ENCODE peak calls at places on chromosomes 1 and 21, in five cellular contexts. F, R, J, D and Q are unnamed samples.

GRCh38 chr21:45295576-45296365 is 8.1 kb upstream of the POFUT2 start:
- DNase-seq in F (no peak), R (no peak), J (no peak), D (peak; percentile 4), Q (no peak)

GRCh38 chr21:37687001-37687400 is 229.3 kb downstream of the KCNJ6 start:
- DNase-seq in F (no peak), R (no peak), J (no peak), D (no peak), Q (no peak)

GRCh38 chr21:44437696-44438431 is 17.4 kb upstream of the LRRC3 start:
- DNase-seq in F (no peak), R (no peak), J (no peak), D (no peak), Q (peak; percentile 55)

GRCh38 chr21:22993144-22993543 is 1994.9 kb downstream of the NCAM2 start:
- DNase-seq in F (no peak), R (no peak), J (no peak), D (no peak), Q (no peak)

GRCh38 chr1:58248067-58248466 is 298.5 kb downstream of the OMA1 start:
- DNase-seq in F (no peak), R (no peak), J (no peak), D (no peak), Q (no peak)

GRCh38 chr1:181075727-181076350 is 12.7 kb upstream of the IER5 start:
- DNase-seq in F (no peak), R (peak; percentile 83), J (no peak), D (no peak), Q (no peak)

GRCh38 chr1:37795340-37796110 is 1.9 kb downstream of the MANEAL start:
- DNase-seq in F (peak; percentile 54), R (no peak), J (no peak), D (peak; percentile 68), Q (peak; percentile 77)

GRCh38 chr1:97114842-97115241 is 393.3 kb downstream of the PTBP2 start:
- DNase-seq in F (no peak), R (no peak), J (no peak), D (no peak), Q (no peak)

GRCh38 chr1:47205918-47206317 is 16.1 kb upstream of the PDZK1IP1 start:
- DNase-seq in F (no peak), R (no peak), J (no peak), D (no peak), Q (no peak)

GRCh38 chr1:208654241-208654640 is 410.1 kb upstream of the PLXNA2 start:
- DNase-seq in F (no peak), R (no peak), J (no peak), D (no peak), Q (no peak)

GRCh38 chr1:65505547-65506325 is 85.3 kb downstream of the LEPR start:
- DNase-seq in F (no peak), R (no peak), J (no peak), D (no peak), Q (no peak)

GRCh38 chr21:42513985-42514882 is 582 bp downstream of the SLC37A1 start:
- DNase-seq in F (peak; percentile 63), R (no peak), J (peak; percentile 73), D (peak; percentile 41), Q (peak; percentile 86)

GRCh38 chr1:187264995-187265602 is 436.4 kb downstream of the PLA2G4A start:
- DNase-seq in F (no peak), R (no peak), J (no peak), D (peak; percentile 17), Q (no peak)

GRCh38 chr1:157357111-157357510 is 195.2 kb downstream of the FCRL5 start:
- DNase-seq in F (no peak), R (no peak), J (no peak), D (no peak), Q (no peak)

GRCh38 chr1:193451606-193452005 is 265.2 kb upstream of the B3GALT2 start:
- DNase-seq in F (no peak), R (no peak), J (no peak), D (no peak), Q (no peak)

GRCh38 chr1:3012511-3013291 is 8.6 kb upstream of the ACTRT2 start:
- DNase-seq in F (peak; percentile 47), R (no peak), J (peak; percentile 21), D (peak; percentile 56), Q (peak; percentile 79)

GRCh38 chr1:63547621-63548294 is 24.4 kb downstream of the EFCAB7 start:
- DNase-seq in F (no peak), R (no peak), J (no peak), D (no peak), Q (no peak)

GRCh38 chr1:14945132-14946010 is 208.2 kb upstream of the TMEM51 start:
- DNase-seq in F (no peak), R (no peak), J (no peak), D (no peak), Q (peak; percentile 76)

GRCh38 chr21:45570071-45570470 is 27.8 kb upstream of the SLC19A1 start:
- DNase-seq in F (no peak), R (no peak), J (no peak), D (no peak), Q (no peak)

GRCh38 chr1:121516279-121516967 is 331.6 kb downstream of the SRGAP2C start:
- DNase-seq in F (peak; percentile 63), R (no peak), J (peak; percentile 70), D (no peak), Q (peak; percentile 65)

GRCh38 chr21:26137379-26138060 is 33.0 kb downstream of the APP start:
- DNase-seq in F (no peak), R (no peak), J (no peak), D (no peak), Q (no peak)

GRCh38 chr1:29812397-29813135 is 576.2 kb downstream of the PTPRU start:
- DNase-seq in F (no peak), R (no peak), J (no peak), D (no peak), Q (no peak)

GRCh38 chr1:230495891-230496385 is 69.8 kb upstream of the PGBD5 start:
- DNase-seq in F (no peak), R (no peak), J (no peak), D (no peak), Q (no peak)

GRCh38 chr1:22280526-22280925 is 137.6 kb upstream of the WNT4 start:
- DNase-seq in F (no peak), R (no peak), J (no peak), D (no peak), Q (no peak)

GRCh38 chr1:108053291-108054023 is 88.5 kb upstream of the VAV3 start:
- DNase-seq in F (no peak), R (no peak), J (no peak), D (no peak), Q (no peak)

GRCh38 chr1:13754510-13755103 is 54.6 kb downstream of the PRDM2 start:
- DNase-seq in F (no peak), R (no peak), J (no peak), D (no peak), Q (no peak)